ENCODE peak calls at places on chromosomes 11 and 22, in eight cellular contexts. One of them, this sample, is unnamed.
A peak's percentile ranks its signal among the peaks of the same experiment; 100 is the strongest.

GRCh38 chr22:24418786-24419479 is 8.5 kb upstream of the ADORA2A start:
- DNase-seq in ovary: no peak
- DNase-seq in ELR: no peak
- DNase-seq in stimulated activated CD4-positive, alpha-beta T cell treated with anti-CD3 and anti-CD28 coated beads, TNF-alpha, amount 100 ng/mL, for 48 hours: no peak
- DNase-seq in GM20000: no peak
- DNase-seq in stimulated activated CD8-positive, alpha-beta memory T cell treated with anti-CD3 and anti-CD28 coated beads, Interleukin-15, amount 100 ng/mL, for 24 hours: no peak
- DNase-seq in colonic mucosa: no peak
- DNase-seq in lung microvascular endothelial cell: no peak
- DNase-seq in this sample: peak; percentile 57

GRCh38 chr11:118609380-118610219 is 2.2 kb downstream of the PHLDB1 start:
- DNase-seq in ovary: no peak
- DNase-seq in stimulated activated CD8-positive, alpha-beta memory T cell treated with anti-CD3 and anti-CD28 coated beads, Interleukin-15, amount 100 ng/mL, for 24 hours: peak; percentile 9
- DNase-seq in colonic mucosa: no peak
- DNase-seq in GM20000: no peak
- DNase-seq in ELR: peak; percentile 43
- DNase-seq in lung microvascular endothelial cell: peak; percentile 53
- DNase-seq in stimulated activated CD4-positive, alpha-beta T cell treated with anti-CD3 and anti-CD28 coated beads, TNF-alpha, amount 100 ng/mL, for 48 hours: no peak
- DNase-seq in this sample: no peak

GRCh38 chr22:24965822-24966626 is 13.5 kb downstream of the KIAA1671 start:
- DNase-seq in ELR: no peak
- DNase-seq in colonic mucosa: peak; percentile 94
- DNase-seq in stimulated activated CD8-positive, alpha-beta memory T cell treated with anti-CD3 and anti-CD28 coated beads, Interleukin-15, amount 100 ng/mL, for 24 hours: no peak
- DNase-seq in ovary: peak; percentile 73
- DNase-seq in stimulated activated CD4-positive, alpha-beta T cell treated with anti-CD3 and anti-CD28 coated beads, TNF-alpha, amount 100 ng/mL, for 48 hours: no peak
- DNase-seq in GM20000: no peak
- DNase-seq in lung microvascular endothelial cell: peak; percentile 52
- DNase-seq in this sample: no peak

GRCh38 chr11:76588455-76589325 is 81.9 kb downstream of the LRRC32 start:
- DNase-seq in ovary: no peak
- DNase-seq in stimulated activated CD8-positive, alpha-beta memory T cell treated with anti-CD3 and anti-CD28 coated beads, Interleukin-15, amount 100 ng/mL, for 24 hours: no peak
- DNase-seq in ELR: no peak
- DNase-seq in GM20000: no peak
- DNase-seq in lung microvascular endothelial cell: peak; percentile 91
- DNase-seq in colonic mucosa: peak; percentile 62
- DNase-seq in stimulated activated CD4-positive, alpha-beta T cell treated with anti-CD3 and anti-CD28 coated beads, TNF-alpha, amount 100 ng/mL, for 48 hours: peak; percentile 52
- DNase-seq in this sample: no peak

GRCh38 chr11:39037611-39038010 is 2421.8 kb downstream of the LRRC4C start:
- DNase-seq in stimulated activated CD4-positive, alpha-beta T cell treated with anti-CD3 and anti-CD28 coated beads, TNF-alpha, amount 100 ng/mL, for 48 hours: no peak
- DNase-seq in GM20000: no peak
- DNase-seq in lung microvascular endothelial cell: no peak
- DNase-seq in colonic mucosa: no peak
- DNase-seq in ELR: no peak
- DNase-seq in ovary: no peak
- DNase-seq in stimulated activated CD8-positive, alpha-beta memory T cell treated with anti-CD3 and anti-CD28 coated beads, Interleukin-15, amount 100 ng/mL, for 24 hours: no peak
- DNase-seq in this sample: no peak

GRCh38 chr11:88402192-88402715 is 64.7 kb upstream of the CTSC start:
- DNase-seq in GM20000: peak; percentile 6
- DNase-seq in stimulated activated CD4-positive, alpha-beta T cell treated with anti-CD3 and anti-CD28 coated beads, TNF-alpha, amount 100 ng/mL, for 48 hours: no peak
- DNase-seq in colonic mucosa: no peak
- DNase-seq in ovary: no peak
- DNase-seq in lung microvascular endothelial cell: peak; percentile 3
- DNase-seq in stimulated activated CD8-positive, alpha-beta memory T cell treated with anti-CD3 and anti-CD28 coated beads, Interleukin-15, amount 100 ng/mL, for 24 hours: no peak
- DNase-seq in ELR: peak; percentile 87
- DNase-seq in this sample: no peak

GRCh38 chr22:17368727-17369552 is at the start of gene CECR2:
- DNase-seq in GM20000: peak; percentile 30
- DNase-seq in lung microvascular endothelial cell: peak; percentile 20
- DNase-seq in ovary: peak; percentile 31
- DNase-seq in ELR: no peak
- DNase-seq in stimulated activated CD4-positive, alpha-beta T cell treated with anti-CD3 and anti-CD28 coated beads, TNF-alpha, amount 100 ng/mL, for 48 hours: no peak
- DNase-seq in stimulated activated CD8-positive, alpha-beta memory T cell treated with anti-CD3 and anti-CD28 coated beads, Interleukin-15, amount 100 ng/mL, for 24 hours: no peak
- DNase-seq in colonic mucosa: peak; percentile 25
- DNase-seq in this sample: peak; percentile 53

GRCh38 chr11:103633037-103633788 is 403.2 kb upstream of the DDI1 start:
- DNase-seq in ovary: no peak
- DNase-seq in lung microvascular endothelial cell: peak; percentile 17
- DNase-seq in stimulated activated CD8-positive, alpha-beta memory T cell treated with anti-CD3 and anti-CD28 coated beads, Interleukin-15, amount 100 ng/mL, for 24 hours: no peak
- DNase-seq in colonic mucosa: no peak
- DNase-seq in stimulated activated CD4-positive, alpha-beta T cell treated with anti-CD3 and anti-CD28 coated beads, TNF-alpha, amount 100 ng/mL, for 48 hours: no peak
- DNase-seq in GM20000: no peak
- DNase-seq in ELR: peak; percentile 50
- DNase-seq in this sample: no peak

GRCh38 chr11:102293873-102294601 is 23.2 kb upstream of the BIRC3 start:
- DNase-seq in colonic mucosa: no peak
- DNase-seq in stimulated activated CD8-positive, alpha-beta memory T cell treated with anti-CD3 and anti-CD28 coated beads, Interleukin-15, amount 100 ng/mL, for 24 hours: no peak
- DNase-seq in stimulated activated CD4-positive, alpha-beta T cell treated with anti-CD3 and anti-CD28 coated beads, TNF-alpha, amount 100 ng/mL, for 48 hours: no peak
- DNase-seq in GM20000: peak; percentile 62
- DNase-seq in ELR: peak; percentile 73
- DNase-seq in ovary: no peak
- DNase-seq in lung microvascular endothelial cell: peak; percentile 69
- DNase-seq in this sample: peak; percentile 89

GRCh38 chr22:49244466-49245420 is 582.9 kb downstream of the BRD1 start:
- DNase-seq in ELR: no peak
- DNase-seq in GM20000: no peak
- DNase-seq in ovary: no peak
- DNase-seq in stimulated activated CD4-positive, alpha-beta T cell treated with anti-CD3 and anti-CD28 coated beads, TNF-alpha, amount 100 ng/mL, for 48 hours: no peak
- DNase-seq in lung microvascular endothelial cell: no peak
- DNase-seq in colonic mucosa: no peak
- DNase-seq in stimulated activated CD8-positive, alpha-beta memory T cell treated with anti-CD3 and anti-CD28 coated beads, Interleukin-15, amount 100 ng/mL, for 24 hours: no peak
- DNase-seq in this sample: no peak

GRCh38 chr11:48045536-48045935 is 65.2 kb downstream of the PTPRJ start:
- DNase-seq in lung microvascular endothelial cell: no peak
- DNase-seq in colonic mucosa: no peak
- DNase-seq in stimulated activated CD8-positive, alpha-beta memory T cell treated with anti-CD3 and anti-CD28 coated beads, Interleukin-15, amount 100 ng/mL, for 24 hours: no peak
- DNase-seq in GM20000: no peak
- DNase-seq in ELR: no peak
- DNase-seq in ovary: no peak
- DNase-seq in stimulated activated CD4-positive, alpha-beta T cell treated with anti-CD3 and anti-CD28 coated beads, TNF-alpha, amount 100 ng/mL, for 48 hours: no peak
- DNase-seq in this sample: peak; percentile 40

GRCh38 chr11:132838621-132839020 is 693.7 kb downstream of the OPCML start:
- DNase-seq in ELR: peak; percentile 84
- DNase-seq in colonic mucosa: no peak
- DNase-seq in lung microvascular endothelial cell: no peak
- DNase-seq in stimulated activated CD8-positive, alpha-beta memory T cell treated with anti-CD3 and anti-CD28 coated beads, Interleukin-15, amount 100 ng/mL, for 24 hours: no peak
- DNase-seq in GM20000: no peak
- DNase-seq in stimulated activated CD4-positive, alpha-beta T cell treated with anti-CD3 and anti-CD28 coated beads, TNF-alpha, amount 100 ng/mL, for 48 hours: no peak
- DNase-seq in ovary: no peak
- DNase-seq in this sample: no peak

GRCh38 chr11:130801287-130802146 is 114.8 kb downstream of the SNX19 start:
- DNase-seq in GM20000: no peak
- DNase-seq in stimulated activated CD8-positive, alpha-beta memory T cell treated with anti-CD3 and anti-CD28 coated beads, Interleukin-15, amount 100 ng/mL, for 24 hours: no peak
- DNase-seq in ovary: no peak
- DNase-seq in colonic mucosa: no peak
- DNase-seq in ELR: peak; percentile 75
- DNase-seq in stimulated activated CD4-positive, alpha-beta T cell treated with anti-CD3 and anti-CD28 coated beads, TNF-alpha, amount 100 ng/mL, for 48 hours: no peak
- DNase-seq in lung microvascular endothelial cell: no peak
- DNase-seq in this sample: no peak

GRCh38 chr22:50317674-50318073 is 9.1 kb downstream of the DENND6B start:
- DNase-seq in colonic mucosa: no peak
- DNase-seq in ovary: no peak
- DNase-seq in stimulated activated CD4-positive, alpha-beta T cell treated with anti-CD3 and anti-CD28 coated beads, TNF-alpha, amount 100 ng/mL, for 48 hours: no peak
- DNase-seq in stimulated activated CD8-positive, alpha-beta memory T cell treated with anti-CD3 and anti-CD28 coated beads, Interleukin-15, amount 100 ng/mL, for 24 hours: no peak
- DNase-seq in lung microvascular endothelial cell: no peak
- DNase-seq in ELR: no peak
- DNase-seq in GM20000: peak; percentile 26
- DNase-seq in this sample: no peak

GRCh38 chr11:79413258-79413657 is 27.6 kb downstream of the TENM4 start:
- DNase-seq in stimulated activated CD8-positive, alpha-beta memory T cell treated with anti-CD3 and anti-CD28 coated beads, Interleukin-15, amount 100 ng/mL, for 24 hours: no peak
- DNase-seq in lung microvascular endothelial cell: no peak
- DNase-seq in ovary: peak; percentile 91
- DNase-seq in GM20000: no peak
- DNase-seq in colonic mucosa: peak; percentile 63
- DNase-seq in stimulated activated CD4-positive, alpha-beta T cell treated with anti-CD3 and anti-CD28 coated beads, TNF-alpha, amount 100 ng/mL, for 48 hours: no peak
- DNase-seq in ELR: peak; percentile 82
- DNase-seq in this sample: no peak

GRCh38 chr11:47847892-47848635 is at the start of gene NUP160:
- DNase-seq in stimulated activated CD8-positive, alpha-beta memory T cell treated with anti-CD3 and anti-CD28 coated beads, Interleukin-15, amount 100 ng/mL, for 24 hours: peak; percentile 85
- DNase-seq in ovary: peak; percentile 82
- DNase-seq in stimulated activated CD4-positive, alpha-beta T cell treated with anti-CD3 and anti-CD28 coated beads, TNF-alpha, amount 100 ng/mL, for 48 hours: peak; percentile 81
- DNase-seq in colonic mucosa: peak; percentile 91
- DNase-seq in ELR: peak; percentile 78
- DNase-seq in lung microvascular endothelial cell: peak; percentile 78
- DNase-seq in GM20000: peak; percentile 87
- DNase-seq in this sample: peak; percentile 92

GRCh38 chr11:6362185-6362867 is 27.9 kb upstream of the SMPD1 start:
- DNase-seq in GM20000: no peak
- DNase-seq in stimulated activated CD8-positive, alpha-beta memory T cell treated with anti-CD3 and anti-CD28 coated beads, Interleukin-15, amount 100 ng/mL, for 24 hours: no peak
- DNase-seq in lung microvascular endothelial cell: no peak
- DNase-seq in stimulated activated CD4-positive, alpha-beta T cell treated with anti-CD3 and anti-CD28 coated beads, TNF-alpha, amount 100 ng/mL, for 48 hours: no peak
- DNase-seq in ELR: peak; percentile 8
- DNase-seq in ovary: no peak
- DNase-seq in colonic mucosa: no peak
- DNase-seq in this sample: no peak

GRCh38 chr22:45290410-45290936 is 5.7 kb downstream of the UPK3A start:
- DNase-seq in ovary: no peak
- DNase-seq in colonic mucosa: peak; percentile 73
- DNase-seq in ELR: peak; percentile 60
- DNase-seq in stimulated activated CD4-positive, alpha-beta T cell treated with anti-CD3 and anti-CD28 coated beads, TNF-alpha, amount 100 ng/mL, for 48 hours: no peak
- DNase-seq in stimulated activated CD8-positive, alpha-beta memory T cell treated with anti-CD3 and anti-CD28 coated beads, Interleukin-15, amount 100 ng/mL, for 24 hours: no peak
- DNase-seq in lung microvascular endothelial cell: peak; percentile 23
- DNase-seq in GM20000: no peak
- DNase-seq in this sample: no peak

GRCh38 chr22:22463855-22464540 is 44.5 kb downstream of the ZNF280B start:
- DNase-seq in stimulated activated CD4-positive, alpha-beta T cell treated with anti-CD3 and anti-CD28 coated beads, TNF-alpha, amount 100 ng/mL, for 48 hours: peak; percentile 3
- DNase-seq in GM20000: peak; percentile 63
- DNase-seq in lung microvascular endothelial cell: peak; percentile 72
- DNase-seq in stimulated activated CD8-positive, alpha-beta memory T cell treated with anti-CD3 and anti-CD28 coated beads, Interleukin-15, amount 100 ng/mL, for 24 hours: no peak
- DNase-seq in colonic mucosa: peak; percentile 64
- DNase-seq in ovary: peak; percentile 45
- DNase-seq in ELR: peak; percentile 63
- DNase-seq in this sample: peak; percentile 90

GRCh38 chr11:37857726-37858125 is 1259.7 kb upstream of the RAG2 start:
- DNase-seq in ovary: no peak
- DNase-seq in stimulated activated CD4-positive, alpha-beta T cell treated with anti-CD3 and anti-CD28 coated beads, TNF-alpha, amount 100 ng/mL, for 48 hours: no peak
- DNase-seq in lung microvascular endothelial cell: no peak
- DNase-seq in stimulated activated CD8-positive, alpha-beta memory T cell treated with anti-CD3 and anti-CD28 coated beads, Interleukin-15, amount 100 ng/mL, for 24 hours: no peak
- DNase-seq in GM20000: no peak
- DNase-seq in ELR: no peak
- DNase-seq in colonic mucosa: no peak
- DNase-seq in this sample: no peak

GRCh38 chr11:120097721-120098385 is 40.1 kb downstream of the TRIM29 start:
- DNase-seq in stimulated activated CD8-positive, alpha-beta memory T cell treated with anti-CD3 and anti-CD28 coated beads, Interleukin-15, amount 100 ng/mL, for 24 hours: no peak
- DNase-seq in ELR: no peak
- DNase-seq in stimulated activated CD4-positive, alpha-beta T cell treated with anti-CD3 and anti-CD28 coated beads, TNF-alpha, amount 100 ng/mL, for 48 hours: no peak
- DNase-seq in ovary: no peak
- DNase-seq in colonic mucosa: no peak
- DNase-seq in GM20000: no peak
- DNase-seq in lung microvascular endothelial cell: no peak
- DNase-seq in this sample: no peak

GRCh38 chr11:114430290-114430689 is 9.0 kb upstream of the REXO2 start:
- DNase-seq in lung microvascular endothelial cell: no peak
- DNase-seq in GM20000: no peak
- DNase-seq in stimulated activated CD4-positive, alpha-beta T cell treated with anti-CD3 and anti-CD28 coated beads, TNF-alpha, amount 100 ng/mL, for 48 hours: no peak
- DNase-seq in ovary: no peak
- DNase-seq in ELR: no peak
- DNase-seq in colonic mucosa: no peak
- DNase-seq in stimulated activated CD8-positive, alpha-beta memory T cell treated with anti-CD3 and anti-CD28 coated beads, Interleukin-15, amount 100 ng/mL, for 24 hours: no peak
- DNase-seq in this sample: no peak

GRCh38 chr11:59144579-59145345 is 2.1 kb downstream of the FAM111A start:
- DNase-seq in GM20000: peak; percentile 88
- DNase-seq in lung microvascular endothelial cell: peak; percentile 87
- DNase-seq in ovary: peak; percentile 78
- DNase-seq in stimulated activated CD4-positive, alpha-beta T cell treated with anti-CD3 and anti-CD28 coated beads, TNF-alpha, amount 100 ng/mL, for 48 hours: peak; percentile 59
- DNase-seq in stimulated activated CD8-positive, alpha-beta memory T cell treated with anti-CD3 and anti-CD28 coated beads, Interleukin-15, amount 100 ng/mL, for 24 hours: peak; percentile 13
- DNase-seq in ELR: peak; percentile 89
- DNase-seq in colonic mucosa: peak; percentile 91
- DNase-seq in this sample: peak; percentile 92

GRCh38 chr11:30239025-30239424 is 8.2 kb downstream of the FSHB start:
- DNase-seq in colonic mucosa: no peak
- DNase-seq in GM20000: no peak
- DNase-seq in ELR: no peak
- DNase-seq in lung microvascular endothelial cell: no peak
- DNase-seq in stimulated activated CD4-positive, alpha-beta T cell treated with anti-CD3 and anti-CD28 coated beads, TNF-alpha, amount 100 ng/mL, for 48 hours: no peak
- DNase-seq in ovary: no peak
- DNase-seq in stimulated activated CD8-positive, alpha-beta memory T cell treated with anti-CD3 and anti-CD28 coated beads, Interleukin-15, amount 100 ng/mL, for 24 hours: no peak
- DNase-seq in this sample: no peak

GRCh38 chr11:45816614-45817013 is 11.7 kb downstream of the SLC35C1 start:
- DNase-seq in colonic mucosa: no peak
- DNase-seq in lung microvascular endothelial cell: peak; percentile 9
- DNase-seq in GM20000: no peak
- DNase-seq in stimulated activated CD8-positive, alpha-beta memory T cell treated with anti-CD3 and anti-CD28 coated beads, Interleukin-15, amount 100 ng/mL, for 24 hours: no peak
- DNase-seq in ELR: no peak
- DNase-seq in stimulated activated CD4-positive, alpha-beta T cell treated with anti-CD3 and anti-CD28 coated beads, TNF-alpha, amount 100 ng/mL, for 48 hours: no peak
- DNase-seq in ovary: no peak
- DNase-seq in this sample: no peak

GRCh38 chr11:128521697-128522062 is 65.7 kb downstream of the ETS1 start:
- DNase-seq in stimulated activated CD4-positive, alpha-beta T cell treated with anti-CD3 and anti-CD28 coated beads, TNF-alpha, amount 100 ng/mL, for 48 hours: no peak
- DNase-seq in colonic mucosa: no peak
- DNase-seq in ovary: peak; percentile 50
- DNase-seq in stimulated activated CD8-positive, alpha-beta memory T cell treated with anti-CD3 and anti-CD28 coated beads, Interleukin-15, amount 100 ng/mL, for 24 hours: no peak
- DNase-seq in ELR: peak; percentile 41
- DNase-seq in GM20000: no peak
- DNase-seq in lung microvascular endothelial cell: no peak
- DNase-seq in this sample: peak; percentile 54

GRCh38 chr11:88068848-88069554 is 106.2 kb downstream of the RAB38 start:
- DNase-seq in stimulated activated CD4-positive, alpha-beta T cell treated with anti-CD3 and anti-CD28 coated beads, TNF-alpha, amount 100 ng/mL, for 48 hours: no peak
- DNase-seq in stimulated activated CD8-positive, alpha-beta memory T cell treated with anti-CD3 and anti-CD28 coated beads, Interleukin-15, amount 100 ng/mL, for 24 hours: no peak
- DNase-seq in lung microvascular endothelial cell: no peak
- DNase-seq in GM20000: no peak
- DNase-seq in ELR: no peak
- DNase-seq in ovary: no peak
- DNase-seq in colonic mucosa: no peak
- DNase-seq in this sample: no peak

GRCh38 chr11:131744847-131745246 is 374.4 kb downstream of the NTM start:
- DNase-seq in ELR: peak; percentile 93
- DNase-seq in lung microvascular endothelial cell: peak; percentile 28
- DNase-seq in ovary: no peak
- DNase-seq in GM20000: no peak
- DNase-seq in stimulated activated CD4-positive, alpha-beta T cell treated with anti-CD3 and anti-CD28 coated beads, TNF-alpha, amount 100 ng/mL, for 48 hours: no peak
- DNase-seq in stimulated activated CD8-positive, alpha-beta memory T cell treated with anti-CD3 and anti-CD28 coated beads, Interleukin-15, amount 100 ng/mL, for 24 hours: no peak
- DNase-seq in colonic mucosa: no peak
- DNase-seq in this sample: no peak

GRCh38 chr22:35549338-35549737 is 8.7 kb downstream of the RASD2 start:
- DNase-seq in ELR: no peak
- DNase-seq in stimulated activated CD8-positive, alpha-beta memory T cell treated with anti-CD3 and anti-CD28 coated beads, Interleukin-15, amount 100 ng/mL, for 24 hours: no peak
- DNase-seq in colonic mucosa: no peak
- DNase-seq in stimulated activated CD4-positive, alpha-beta T cell treated with anti-CD3 and anti-CD28 coated beads, TNF-alpha, amount 100 ng/mL, for 48 hours: no peak
- DNase-seq in lung microvascular endothelial cell: peak; percentile 17
- DNase-seq in ovary: peak; percentile 74
- DNase-seq in GM20000: no peak
- DNase-seq in this sample: no peak

GRCh38 chr11:43581370-43582023 is 99.0 kb upstream of the HSD17B12 start:
- DNase-seq in ovary: no peak
- DNase-seq in stimulated activated CD4-positive, alpha-beta T cell treated with anti-CD3 and anti-CD28 coated beads, TNF-alpha, amount 100 ng/mL, for 48 hours: no peak
- DNase-seq in GM20000: no peak
- DNase-seq in colonic mucosa: no peak
- DNase-seq in stimulated activated CD8-positive, alpha-beta memory T cell treated with anti-CD3 and anti-CD28 coated beads, Interleukin-15, amount 100 ng/mL, for 24 hours: no peak
- DNase-seq in lung microvascular endothelial cell: peak; percentile 5
- DNase-seq in ELR: no peak
- DNase-seq in this sample: no peak

GRCh38 chr11:71489311-71490043 is 36.5 kb downstream of the NADSYN1 start:
- DNase-seq in ELR: peak; percentile 82
- DNase-seq in ovary: no peak
- DNase-seq in stimulated activated CD4-positive, alpha-beta T cell treated with anti-CD3 and anti-CD28 coated beads, TNF-alpha, amount 100 ng/mL, for 48 hours: peak; percentile 44
- DNase-seq in GM20000: peak; percentile 83
- DNase-seq in lung microvascular endothelial cell: peak; percentile 74
- DNase-seq in colonic mucosa: no peak
- DNase-seq in stimulated activated CD8-positive, alpha-beta memory T cell treated with anti-CD3 and anti-CD28 coated beads, Interleukin-15, amount 100 ng/mL, for 24 hours: no peak
- DNase-seq in this sample: no peak

GRCh38 chr11:12377106-12377823 is at the start of gene PARVA:
- DNase-seq in stimulated activated CD4-positive, alpha-beta T cell treated with anti-CD3 and anti-CD28 coated beads, TNF-alpha, amount 100 ng/mL, for 48 hours: no peak
- DNase-seq in GM20000: no peak
- DNase-seq in colonic mucosa: peak; percentile 77
- DNase-seq in stimulated activated CD8-positive, alpha-beta memory T cell treated with anti-CD3 and anti-CD28 coated beads, Interleukin-15, amount 100 ng/mL, for 24 hours: no peak
- DNase-seq in lung microvascular endothelial cell: peak; percentile 79
- DNase-seq in ovary: peak; percentile 71
- DNase-seq in ELR: peak; percentile 90
- DNase-seq in this sample: no peak

GRCh38 chr22:22060200-22061084 is 77.9 kb upstream of the TOP3B start:
- DNase-seq in lung microvascular endothelial cell: peak; percentile 45
- DNase-seq in stimulated activated CD4-positive, alpha-beta T cell treated with anti-CD3 and anti-CD28 coated beads, TNF-alpha, amount 100 ng/mL, for 48 hours: peak; percentile 24
- DNase-seq in stimulated activated CD8-positive, alpha-beta memory T cell treated with anti-CD3 and anti-CD28 coated beads, Interleukin-15, amount 100 ng/mL, for 24 hours: peak; percentile 39
- DNase-seq in ovary: peak; percentile 28
- DNase-seq in ELR: peak; percentile 51
- DNase-seq in colonic mucosa: peak; percentile 56
- DNase-seq in GM20000: peak; percentile 79
- DNase-seq in this sample: peak; percentile 96

GRCh38 chr22:38203855-38204497 is 2.2 kb downstream of the MAFF start:
- DNase-seq in ELR: peak; percentile 88
- DNase-seq in colonic mucosa: no peak
- DNase-seq in ovary: no peak
- DNase-seq in stimulated activated CD4-positive, alpha-beta T cell treated with anti-CD3 and anti-CD28 coated beads, TNF-alpha, amount 100 ng/mL, for 48 hours: no peak
- DNase-seq in stimulated activated CD8-positive, alpha-beta memory T cell treated with anti-CD3 and anti-CD28 coated beads, Interleukin-15, amount 100 ng/mL, for 24 hours: no peak
- DNase-seq in GM20000: peak; percentile 18
- DNase-seq in lung microvascular endothelial cell: peak; percentile 91
- DNase-seq in this sample: no peak